ENCODE peak calls at places on chromosome 17, in nine cellular contexts. L, R, U, H, J, A, E, Q and C are unnamed samples. For H3K4me1, the result is how much of the 10 kb centered on the place peaks cover.

GRCh38 chr17:41360291-41360995 is 9.2 kb downstream of the KRT33B start:
- DNase-seq in L (no peak), R (no peak), U (no peak), H (no peak), J (peak), A (no peak), E (no peak), Q (no peak), C (no peak)

GRCh38 chr17:82323514-82324234 is 6.3 kb upstream of the CD7 start:
- DNase-seq in L (no peak), R (no peak), U (no peak), H (peak), J (no peak), A (peak), E (no peak), Q (no peak), C (no peak)

GRCh38 chr17:36674278-36674650 is 72.9 kb downstream of the MRM1 start:
- DNase-seq in L (peak), R (no peak), U (no peak), H (no peak), J (no peak), A (no peak), E (no peak), Q (no peak), C (no peak)

GRCh38 chr17:60641126-60641525 is 36.5 kb upstream of the BCAS3 start:
- DNase-seq in L (no peak), R (no peak), U (no peak), H (no peak), J (no peak), A (no peak), E (no peak), Q (no peak), C (no peak)

GRCh38 chr17:6069611-6070279 is 434 bp upstream of the WSCD1 start:
- DNase-seq in L (peak), R (peak), U (no peak), H (no peak), J (no peak), A (no peak), E (no peak), Q (no peak), C (no peak)

GRCh38 chr17:31492206-31492605 is 100.7 kb downstream of the RAB11FIP4 start:
- DNase-seq in L (no peak), R (no peak), U (no peak), H (no peak), J (no peak), A (no peak), E (no peak), Q (no peak), C (no peak)

GRCh38 chr17:28792877-28793666 is 49.3 kb downstream of the TRAF4 start:
- DNase-seq in L (no peak), R (no peak), U (no peak), H (no peak), J (peak), A (no peak), E (no peak), Q (no peak), C (no peak)

GRCh38 chr17:68733241-68734176 is 132.3 kb upstream of the FAM20A start:
- DNase-seq in L (no peak), R (no peak), U (peak), H (no peak), J (peak), A (no peak), E (peak), Q (no peak), C (no peak)

GRCh38 chr17:31811021-31811565 is 48.0 kb downstream of the COPRS start:
- DNase-seq in L (no peak), R (no peak), U (no peak), H (no peak), J (peak), A (no peak), E (no peak), Q (no peak), C (no peak)

GRCh38 chr17:36979585-36979941 is 30.8 kb downstream of the AATF start:
- DNase-seq in L (no peak), R (no peak), U (no peak), H (no peak), J (no peak), A (no peak), E (no peak), Q (no peak), C (no peak)

GRCh38 chr17:4717791-4718190 is 7.4 kb downstream of the ARRB2 start:
- DNase-seq in L (no peak), R (no peak), U (no peak), H (peak), J (no peak), A (no peak), E (no peak), Q (no peak), C (no peak)

GRCh38 chr17:32099686-32100085 is 42.6 kb upstream of the RHOT1 start:
- DNase-seq in L (no peak), R (no peak), U (no peak), H (no peak), J (no peak), A (no peak), E (no peak), Q (no peak), C (no peak)

GRCh38 chr17:59607817-59608403 is 11.8 kb upstream of the CLTC start:
- DNase-seq in L (no peak), R (peak), U (no peak), H (no peak), J (no peak), A (no peak), E (peak), Q (no peak), C (no peak)

GRCh38 chr17:16459850-16460550 is 32.0 kb downstream of the LRRC75A start:
- DNase-seq in L (no peak), R (no peak), U (no peak), H (no peak), J (no peak), A (no peak), E (peak), Q (no peak), C (no peak)

GRCh38 chr17:27541326-27542023 is 85.2 kb downstream of the KSR1 start:
- DNase-seq in L (no peak), R (no peak), U (no peak), H (peak), J (no peak), A (no peak), E (no peak), Q (no peak), C (no peak)

GRCh38 chr17:50476545-50477315 is 1.9 kb upstream of the RSAD1 start:
- DNase-seq in L (no peak), R (no peak), U (no peak), H (peak), J (no peak), A (no peak), E (peak), Q (no peak), C (no peak)

GRCh38 chr17:13594310-13594709 is 7.4 kb downstream of the HS3ST3A1 start:
- DNase-seq in L (no peak), R (no peak), U (no peak), H (no peak), J (no peak), A (no peak), E (no peak), Q (no peak), C (no peak)

GRCh38 chr17:27318633-27319032 is 24.7 kb downstream of the WSB1 start:
- DNase-seq in L (no peak), R (no peak), U (no peak), H (no peak), J (no peak), A (no peak), E (no peak), Q (no peak), C (no peak)

GRCh38 chr17:15432807-15433547 is 34.4 kb downstream of the CDRT4 start:
- DNase-seq in L (no peak), R (no peak), U (no peak), H (no peak), J (peak), A (no peak), E (no peak), Q (no peak), C (no peak)

GRCh38 chr17:15384142-15384803 is 42.9 kb upstream of the TEKT3 start:
- DNase-seq in L (no peak), R (no peak), U (peak), H (no peak), J (peak), A (peak), E (no peak), Q (no peak), C (no peak)

GRCh38 chr17:72053069-72053846 is 67.6 kb upstream of the SOX9 start:
- DNase-seq in L (no peak), R (no peak), U (peak), H (no peak), J (no peak), A (no peak), E (peak), Q (no peak), C (no peak)

GRCh38 chr17:47225436-47225858 is 16.3 kb downstream of the MYL4 start:
- DNase-seq in L (no peak), R (no peak), U (peak), H (no peak), J (peak), A (no peak), E (no peak), Q (peak), C (peak)

GRCh38 chr17:42562845-42563509 is 1.0 kb downstream of the COASY start:
- DNase-seq in L (no peak), R (no peak), U (no peak), H (peak), J (peak), A (no peak), E (no peak), Q (no peak), C (no peak)

GRCh38 chr17:59725691-59726090 is 18.2 kb downstream of the VMP1 start:
- DNase-seq in L (no peak), R (no peak), U (no peak), H (no peak), J (peak), A (no peak), E (no peak), Q (no peak), C (no peak)

GRCh38 chr17:60901806-60902205 is 224.2 kb downstream of the BCAS3 start:
- DNase-seq in L (no peak), R (no peak), U (no peak), H (no peak), J (peak), A (no peak), E (no peak), Q (no peak), C (no peak)

GRCh38 chr17:7589891-7590611 is at the start of gene SOX15:
- DNase-seq in L (no peak), R (no peak), U (no peak), H (no peak), J (no peak), A (no peak), E (peak), Q (no peak), C (no peak)

GRCh38 chr17:30468465-30468864 is 8.7 kb upstream of the GOSR1 start:
- DNase-seq in L (no peak), R (no peak), U (no peak), H (no peak), J (no peak), A (no peak), E (no peak), Q (no peak), C (no peak)

GRCh38 chr17:43125967-43126910 is 1.1 kb upstream of the BRCA1 start:
- DNase-seq in L (no peak), R (peak), U (no peak), H (peak), J (no peak), A (no peak), E (peak), Q (no peak), C (no peak)

GRCh38 chr17:21535686-21536085 is 156.6 kb upstream of the KCNJ18 start:
- DNase-seq in L (no peak), R (no peak), U (no peak), H (no peak), J (no peak), A (no peak), E (no peak), Q (no peak), C (no peak)

GRCh38 chr17:2883544-2884203 is 87.4 kb downstream of the RAP1GAP2 start:
- DNase-seq in L (no peak), R (no peak), U (peak), H (no peak), J (peak), A (peak), E (no peak), Q (no peak), C (no peak)

GRCh38 chr17:65539867-65540266 is 21.6 kb downstream of the AXIN2 start:
- DNase-seq in L (no peak), R (no peak), U (no peak), H (peak), J (no peak), A (no peak), E (no peak), Q (no peak), C (no peak)

GRCh38 chr17:27230996-27231395 is 62.9 kb upstream of the WSB1 start:
- DNase-seq in L (no peak), R (no peak), U (no peak), H (no peak), J (no peak), A (no peak), E (no peak), Q (no peak), C (no peak)

GRCh38 chr17:72539981-72540897 is 419.4 kb downstream of the SOX9 start:
- DNase-seq in L (peak), R (peak), U (peak), H (peak), J (peak), A (peak), E (peak), Q (peak), C (no peak)

DNA sequence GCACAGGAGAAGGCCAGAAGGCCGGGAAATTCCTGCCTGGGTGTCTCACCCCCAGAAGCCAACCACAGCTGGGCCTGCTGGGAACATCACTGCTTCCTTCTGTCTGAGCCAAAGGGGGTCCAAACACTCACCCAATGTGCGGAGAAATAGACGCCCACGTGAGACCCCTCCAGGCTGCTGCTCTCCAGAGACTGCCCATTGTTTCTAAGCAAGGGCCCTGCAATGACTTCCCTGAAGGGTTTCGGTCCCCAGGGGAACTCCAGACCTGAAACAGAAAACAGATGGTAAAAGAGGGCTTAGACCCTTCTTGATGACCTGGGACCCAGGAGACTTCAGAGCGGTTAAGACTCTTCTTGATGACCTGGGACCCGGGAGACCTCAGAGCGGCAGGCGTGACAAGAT is 41.3 kb downstream of the MRM3 start:
- DNase-seq in L (no peak), R (no peak), U (no peak), H (no peak), J (no peak), A (no peak), E (no peak), Q (no peak), C (no peak)
- H3K4me1 ChIP-seq in L (under half), R (under half), U (under half), H (under half), J (under half), A (under half), E (under half), Q (under half), C (under half)

GRCh38 chr17:48856122-48856821 is 25.4 kb downstream of the CALCOCO2 start:
- DNase-seq in L (no peak), R (no peak), U (no peak), H (no peak), J (no peak), A (no peak), E (no peak), Q (no peak), C (no peak)

GRCh38 chr17:48850792-48851325 is 20.0 kb downstream of the CALCOCO2 start:
- DNase-seq in L (peak), R (peak), U (no peak), H (no peak), J (no peak), A (no peak), E (no peak), Q (no peak), C (no peak)

GRCh38 chr17:48854774-48855476 is 24.1 kb downstream of the CALCOCO2 start:
- DNase-seq in L (no peak), R (no peak), U (no peak), H (no peak), J (no peak), A (no peak), E (no peak), Q (no peak), C (no peak)

DNA sequence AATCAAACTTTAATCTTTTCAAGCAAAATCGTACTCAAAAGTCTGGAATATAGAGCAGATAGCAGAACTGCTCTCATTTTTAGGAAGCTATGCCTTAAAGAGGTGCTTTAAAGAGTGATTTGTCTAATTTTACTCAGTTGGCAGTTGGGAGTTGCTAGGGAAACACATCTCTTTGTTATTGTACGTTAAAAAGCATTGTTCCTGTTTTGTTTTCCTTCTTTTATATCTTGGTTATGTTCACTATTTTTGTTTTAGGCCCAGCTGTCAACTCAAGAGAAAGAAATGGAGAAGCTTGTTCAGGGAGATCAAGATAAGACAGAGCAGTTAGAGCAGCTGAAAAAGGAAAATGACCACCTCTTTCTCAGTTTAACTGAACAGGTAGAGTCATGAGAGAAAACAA is 21.4 kb downstream of the CALCOCO2 start:
- DNase-seq in L (no peak), R (no peak), U (no peak), H (no peak), J (no peak), A (no peak), E (no peak), Q (no peak), C (no peak)
- H3K4me1 ChIP-seq in L (under half), R (under half), U (under half), H (under half), J (under half), A (under half), E (under half), Q (under half), C (under half)

GRCh38 chr17:35169964-35170363 is 22.3 kb downstream of the UNC45B start:
- DNase-seq in L (no peak), R (no peak), U (no peak), H (peak), J (no peak), A (no peak), E (no peak), Q (no peak), C (no peak)

GRCh38 chr17:35174835-35175334 is 19.3 kb downstream of the SLC35G3 start:
- DNase-seq in L (no peak), R (no peak), U (no peak), H (no peak), J (no peak), A (no peak), E (no peak), Q (no peak), C (no peak)

GRCh38 chr17:35170968-35171771 is 23.0 kb downstream of the SLC35G3 start:
- DNase-seq in L (peak), R (peak), U (no peak), H (no peak), J (peak), A (no peak), E (no peak), Q (no peak), C (no peak)

GRCh38 chr17:35175638-35176415 is 18.4 kb downstream of the SLC35G3 start:
- DNase-seq in L (no peak), R (no peak), U (no peak), H (no peak), J (no peak), A (no peak), E (no peak), Q (no peak), C (no peak)

DNA sequence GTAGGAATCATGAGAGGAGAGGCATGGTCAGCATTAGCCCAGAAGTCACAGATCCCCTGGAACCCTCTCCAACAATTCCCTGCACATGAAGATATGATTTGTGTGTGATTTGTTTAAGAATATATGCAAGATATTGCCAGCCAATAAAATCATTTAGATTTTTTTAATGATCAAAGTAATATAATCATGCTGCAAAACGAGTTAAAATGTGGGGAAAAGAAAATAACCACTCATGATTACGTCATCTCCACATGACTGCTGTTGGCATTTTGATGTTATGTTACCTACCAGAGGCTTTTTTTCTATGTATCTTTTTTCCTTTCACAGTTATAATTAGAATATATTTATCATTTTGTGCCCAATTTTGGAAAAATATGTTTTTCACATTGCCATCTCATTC is 22.4 kb downstream of the SLC35G3 start:
- DNase-seq in L (peak), R (no peak), U (no peak), H (no peak), J (no peak), A (no peak), E (no peak), Q (no peak), C (no peak)
- H3K4me1 ChIP-seq in L (under half), R (under half), U (under half), H (under half), J (under half), A (under half), E (under half), Q (under half), C (under half)

DNA sequence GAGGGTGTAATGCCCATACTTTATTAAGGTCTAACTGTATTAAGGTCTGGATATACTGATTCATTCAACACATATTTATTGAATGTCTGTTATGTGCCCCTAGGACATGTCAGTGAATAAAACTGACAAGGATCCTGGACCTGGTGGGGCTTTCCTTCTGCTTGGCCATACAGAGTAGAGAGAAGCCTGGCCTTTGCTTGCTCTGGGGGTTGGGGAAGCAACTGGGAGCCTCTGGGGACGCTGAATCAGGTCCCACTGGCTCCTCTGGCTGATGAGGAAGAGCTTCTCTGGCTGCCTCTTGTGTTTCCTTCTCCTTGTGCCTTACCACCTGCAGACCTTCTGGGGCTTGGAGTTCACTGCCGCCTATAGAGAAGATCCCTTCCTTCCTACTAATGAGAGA is 49.6 kb downstream of the MSI2 start:
- DNase-seq in L (no peak), R (no peak), U (no peak), H (no peak), J (no peak), A (no peak), E (no peak), Q (no peak), C (no peak)
- H3K4me1 ChIP-seq in L (under half), R (under half), U (under half), H (under half), J (under half), A (under half), E (under half), Q (under half), C (under half)

GRCh38 chr17:80777274-80777673 is 214.4 kb upstream of the CHMP6 start:
- DNase-seq in L (no peak), R (no peak), U (no peak), H (no peak), J (no peak), A (no peak), E (no peak), Q (no peak), C (no peak)
- H3K4me1 ChIP-seq in L (under half), R (under half), U (under half), H (half or more), J (under half), A (under half), E (under half), Q (under half), C (under half)

GRCh38 chr17:79761894-79762570 is 15.9 kb upstream of the CBX2 start:
- DNase-seq in L (no peak), R (no peak), U (no peak), H (no peak), J (no peak), A (no peak), E (no peak), Q (no peak), C (no peak)
- H3K4me1 ChIP-seq in L (under half), R (under half), U (under half), H (under half), J (under half), A (under half), E (under half), Q (under half), C (under half)

DNA sequence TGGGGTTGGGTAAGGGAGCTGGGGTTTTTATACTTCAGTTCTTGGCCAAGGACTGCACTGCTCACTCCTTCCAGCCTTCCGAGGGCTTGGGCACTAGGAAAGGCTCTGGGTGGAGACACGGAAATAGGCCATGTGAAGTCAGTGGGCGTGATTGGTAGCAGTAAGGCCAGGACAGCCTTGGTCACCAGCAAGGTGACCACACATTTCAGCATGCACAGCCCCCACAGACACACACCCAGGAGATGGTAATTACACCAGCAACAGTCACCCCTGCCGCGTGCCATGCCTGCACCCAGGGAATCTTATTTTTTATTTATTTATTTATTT is 252.5 kb downstream of the SEC14L1 start:
- DNase-seq in L (no peak), R (no peak), U (no peak), H (no peak), J (no peak), A (no peak), E (no peak), Q (no peak), C (no peak)
- H3K4me1 ChIP-seq in L (half or more), R (under half), U (half or more), H (half or more), J (under half), A (half or more), E (half or more), Q (under half), C (half or more)